ENCODE peak calls at places on chromosome 14, in four cellular contexts. J is non-pigmented ciliary epithelial cell; N is left ventricle myocardium inferior; K is activated naive CD4-positive, alpha-beta T cell. W is an unnamed sample.

GRCh38 chr14:44529026-44529425 is 21.9 kb upstream of the FSCB start:
- DNase-seq in J (no peak), N (no peak), K (no peak), W (no peak)

GRCh38 chr14:59306775-59307174 is 118.3 kb downstream of the DAAM1 start:
- DNase-seq in J (peak; percentile 68), N (no peak), K (no peak), W (no peak)

GRCh38 chr14:59067135-59067894 is 121.2 kb upstream of the DAAM1 start:
- DNase-seq in J (no peak), N (no peak), K (no peak), W (no peak)

GRCh38 chr14:71588028-71588427 is 344.2 kb upstream of the RGS6 start:
- DNase-seq in J (peak; percentile 84), N (no peak), K (no peak), W (no peak)

GRCh38 chr14:101254805-101255764 is 306.2 kb upstream of the DIO3 start:
- DNase-seq in J (no peak), N (no peak), K (no peak), W (peak; percentile 62)

GRCh38 chr14:55122441-55122986 is 6.5 kb upstream of the LGALS3 start:
- DNase-seq in J (no peak), N (peak; percentile 76), K (no peak), W (no peak)

GRCh38 chr14:73241481-73242165 is 4.3 kb downstream of the PAPLN start:
- DNase-seq in J (no peak), N (no peak), K (no peak), W (no peak)

GRCh38 chr14:45048385-45048784 is 35.5 kb upstream of the PRPF39 start:
- DNase-seq in J (no peak), N (no peak), K (no peak), W (no peak)

GRCh38 chr14:35261774-35262173 is 30.4 kb upstream of the PSMA6 start:
- DNase-seq in J (no peak), N (no peak), K (no peak), W (no peak)

GRCh38 chr14:65038966-65039365 is 52.3 kb downstream of the FNTB start:
- DNase-seq in J (no peak), N (no peak), K (no peak), W (no peak)

GRCh38 chr14:101174980-101175606 is 271.6 kb upstream of the RTL1 start:
- DNase-seq in J (no peak), N (no peak), K (no peak), W (no peak)

GRCh38 chr14:74475678-74476077 is 17.4 kb downstream of the NPC2 start:
- DNase-seq in J (peak; percentile 54), N (no peak), K (no peak), W (no peak)

GRCh38 chr14:82412545-82412944 is 878.9 kb upstream of the SEL1L start:
- DNase-seq in J (no peak), N (no peak), K (no peak), W (no peak)

GRCh38 chr14:92577321-92577742 is 63.8 kb downstream of the RIN3 start:
- DNase-seq in J (no peak), N (no peak), K (peak; percentile 17), W (no peak)

GRCh38 chr14:67492538-67492937 is 4.0 kb upstream of the TMEM229B start:
- DNase-seq in J (no peak), N (no peak), K (no peak), W (no peak)

GRCh38 chr14:36520601-36521525 is 831 bp upstream of the NKX2-1 start:
- DNase-seq in J (no peak), N (no peak), K (no peak), W (no peak)

GRCh38 chr14:65044596-65044959 is 57.7 kb downstream of the MAX start:
- DNase-seq in J (no peak), N (no peak), K (no peak), W (no peak)

GRCh38 chr14:69037790-69038448 is 58.8 kb upstream of the ACTN1 start:
- DNase-seq in J (no peak), N (no peak), K (no peak), W (no peak)

GRCh38 chr14:71244341-71244740 is 337.1 kb downstream of the PCNX1 start:
- DNase-seq in J (no peak), N (no peak), K (no peak), W (no peak)

GRCh38 chr14:104134061-104134965 is 4.1 kb upstream of the KIF26A start:
- DNase-seq in J (no peak), N (peak; percentile 11), K (no peak), W (peak; percentile 33)

GRCh38 chr14:65224799-65225198 is 122.5 kb upstream of the MAX start:
- DNase-seq in J (no peak), N (no peak), K (no peak), W (no peak)

GRCh38 chr14:51774209-51774608 is 86.2 kb upstream of the GNG2 start:
- DNase-seq in J (no peak), N (no peak), K (no peak), W (no peak)

GRCh38 chr14:39038542-39038941 is 64.5 kb downstream of the SEC23A start:
- DNase-seq in J (no peak), N (no peak), K (no peak), W (no peak)

GRCh38 chr14:101898416-101898815 is 66.0 kb upstream of the DYNC1H1 start:
- DNase-seq in J (no peak), N (no peak), K (no peak), W (no peak)

GRCh38 chr14:55851961-55852360 is 266.2 kb upstream of the PELI2 start:
- DNase-seq in J (no peak), N (peak; percentile 32), K (no peak), W (no peak)

GRCh38 chr14:91607322-91608047 is 97.4 kb upstream of the PPP4R3A start:
- DNase-seq in J (no peak), N (no peak), K (no peak), W (no peak)

GRCh38 chr14:95156765-95157194 is 549 bp downstream of the DICER1 start:
- DNase-seq in J (no peak), N (peak; percentile 43), K (peak; percentile 32), W (peak; percentile 45)

GRCh38 chr14:75871181-75871880 is 110.5 kb downstream of the TGFB3 start:
- DNase-seq in J (no peak), N (no peak), K (no peak), W (no peak)

GRCh38 chr14:21518725-21519124 is 7.4 kb downstream of the SALL2 start:
- DNase-seq in J (no peak), N (no peak), K (no peak), W (no peak)

GRCh38 chr14:90295870-90296516 is 35.7 kb downstream of the NRDE2 start:
- DNase-seq in J (no peak), N (no peak), K (no peak), W (no peak)